ENCODE peak calls at places on chromosomes 5 and 9, in eight cellular contexts. S, A, V, L, Y, H, R and B are unnamed samples.

GRCh38 chr9:126517751-126518261 is 95.9 kb upstream of the LMX1B start:
- DNase-seq in S (no peak), A (no peak), V (no peak), L (no peak), Y (no peak), H (no peak), R (no peak), B (no peak)

GRCh38 chr5:151597749-151598148 is 6.6 kb upstream of the FAT2 start:
- DNase-seq in S (no peak), A (no peak), V (no peak), L (no peak), Y (no peak), H (no peak), R (no peak), B (no peak)

GRCh38 chr5:113249216-113249615 is 185.6 kb downstream of the TSSK1B start:
- DNase-seq in S (no peak), A (peak; percentile 68), V (no peak), L (no peak), Y (no peak), H (no peak), R (no peak), B (no peak)

GRCh38 chr9:79166005-79166404 is 405.8 kb upstream of the TLE4 start:
- DNase-seq in S (peak; percentile 6), A (no peak), V (peak; percentile 20), L (no peak), Y (no peak), H (peak; percentile 37), R (no peak), B (peak; percentile 23)

GRCh38 chr5:154815684-154816247 is 34.6 kb downstream of the FAXDC2 start:
- DNase-seq in S (no peak), A (no peak), V (no peak), L (no peak), Y (no peak), H (no peak), R (no peak), B (no peak)

GRCh38 chr5:181204561-181205401 is at the start of gene TRIM7:
- DNase-seq in S (peak; percentile 60), A (peak; percentile 34), V (peak; percentile 79), L (no peak), Y (no peak), H (no peak), R (no peak), B (peak; percentile 74)

GRCh38 chr9:75130621-75131020 is 42.3 kb downstream of the OSTF1 start:
- DNase-seq in S (no peak), A (peak; percentile 26), V (no peak), L (no peak), Y (no peak), H (no peak), R (no peak), B (no peak)

GRCh38 chr5:170603578-170604565 is 100.1 kb downstream of the KCNIP1 start:
- DNase-seq in S (peak; percentile 60), A (peak; percentile 48), V (peak; percentile 25), L (peak; percentile 4), Y (peak; percentile 67), H (no peak), R (peak; percentile 79), B (peak; percentile 24)

GRCh38 chr5:124744170-124744911 is 2.1 kb downstream of the ZNF608 start:
- DNase-seq in S (no peak), A (peak; percentile 61), V (peak; percentile 38), L (no peak), Y (no peak), H (no peak), R (no peak), B (peak; percentile 52)

GRCh38 chr9:124857533-124858162 is 4.1 kb downstream of the RPL35 start:
- DNase-seq in S (no peak), A (no peak), V (no peak), L (no peak), Y (no peak), H (no peak), R (no peak), B (no peak)

GRCh38 chr9:95771556-95772280 is 103.8 kb upstream of the ERCC6L2 start:
- DNase-seq in S (no peak), A (peak; percentile 82), V (no peak), L (no peak), Y (no peak), H (no peak), R (no peak), B (no peak)

GRCh38 chr9:97985058-97985861 is 2.1 kb downstream of the ANP32B start:
- DNase-seq in S (peak; percentile 54), A (peak; percentile 47), V (peak; percentile 38), L (no peak), Y (peak; percentile 32), H (no peak), R (peak; percentile 41), B (peak; percentile 55)

GRCh38 chr9:138049085-138049778 is 171.7 kb downstream of the CACNA1B start:
- DNase-seq in S (no peak), A (no peak), V (no peak), L (no peak), Y (no peak), H (no peak), R (no peak), B (no peak)

GRCh38 chr5:44665101-44665701 is 143.5 kb upstream of the MRPS30 start:
- DNase-seq in S (peak; percentile 6), A (peak; percentile 51), V (peak; percentile 92), L (no peak), Y (no peak), H (peak; percentile 34), R (no peak), B (peak; percentile 96)

GRCh38 chr9:76107487-76107886 is 217.0 kb downstream of the PCSK5 start:
- DNase-seq in S (no peak), A (no peak), V (no peak), L (no peak), Y (no peak), H (no peak), R (no peak), B (no peak)

GRCh38 chr5:179413711-179414458 is 68.6 kb upstream of the ADAMTS2 start:
- DNase-seq in S (no peak), A (no peak), V (no peak), L (no peak), Y (no peak), H (no peak), R (no peak), B (no peak)

GRCh38 chr5:88836195-88836838 is 46.7 kb downstream of the MEF2C start:
- DNase-seq in S (no peak), A (peak; percentile 17), V (no peak), L (no peak), Y (no peak), H (peak; percentile 12), R (no peak), B (peak; percentile 8)

GRCh38 chr9:98168952-98169488 is 23.4 kb downstream of the CORO2A start:
- DNase-seq in S (peak; percentile 75), A (peak; percentile 22), V (peak; percentile 65), L (no peak), Y (peak; percentile 19), H (no peak), R (peak; percentile 80), B (peak; percentile 70)

GRCh38 chr5:40781843-40782409 is 16.2 kb downstream of the PRKAA1 start:
- DNase-seq in S (no peak), A (peak; percentile 83), V (no peak), L (peak; percentile 52), Y (no peak), H (no peak), R (no peak), B (no peak)

GRCh38 chr9:127985011-127985410 is 4.2 kb upstream of the EEIG1 start:
- DNase-seq in S (no peak), A (no peak), V (no peak), L (no peak), Y (no peak), H (no peak), R (no peak), B (no peak)

GRCh38 chr9:116208417-116209232 is 55.0 kb downstream of the PAPPA start:
- DNase-seq in S (peak; percentile 74), A (peak; percentile 64), V (peak; percentile 41), L (no peak), Y (no peak), H (no peak), R (no peak), B (peak; percentile 51)

GRCh38 chr9:80305136-80305535 is 733.4 kb downstream of the TLE4 start:
- DNase-seq in S (no peak), A (no peak), V (no peak), L (no peak), Y (no peak), H (no peak), R (no peak), B (no peak)

GRCh38 chr9:107142896-107143603 is 140.0 kb upstream of the RAD23B start:
- DNase-seq in S (no peak), A (peak; percentile 9), V (peak; percentile 26), L (no peak), Y (no peak), H (no peak), R (no peak), B (peak; percentile 16)

GRCh38 chr9:127987103-127987614 is 6.4 kb upstream of the EEIG1 start:
- DNase-seq in S (peak; percentile 90), A (no peak), V (peak; percentile 66), L (no peak), Y (no peak), H (no peak), R (no peak), B (peak; percentile 63)

GRCh38 chr9:80556631-80557030 is 984.9 kb downstream of the TLE4 start:
- DNase-seq in S (peak; percentile 18), A (peak; percentile 77), V (peak; percentile 51), L (no peak), Y (no peak), H (no peak), R (no peak), B (peak; percentile 23)

GRCh38 chr9:93184439-93185221 is 691 bp downstream of the WNK2 start:
- DNase-seq in S (no peak), A (no peak), V (no peak), L (no peak), Y (no peak), H (no peak), R (no peak), B (peak; percentile 2)

GRCh38 chr5:43303242-43303641 is 10.0 kb downstream of the HMGCS1 start:
- DNase-seq in S (no peak), A (no peak), V (no peak), L (no peak), Y (no peak), H (no peak), R (no peak), B (no peak)

GRCh38 chr5:2704806-2705645 is 46.5 kb downstream of the IRX2 start:
- DNase-seq in S (no peak), A (no peak), V (no peak), L (no peak), Y (no peak), H (no peak), R (no peak), B (no peak)

GRCh38 chr9:25481377-25481776 is 196.9 kb downstream of the TUSC1 start:
- DNase-seq in S (no peak), A (no peak), V (no peak), L (no peak), Y (no peak), H (no peak), R (no peak), B (no peak)

GRCh38 chr5:1436036-1436435 is 9.2 kb downstream of the SLC6A3 start:
- DNase-seq in S (no peak), A (no peak), V (no peak), L (no peak), Y (no peak), H (no peak), R (no peak), B (no peak)

GRCh38 chr5:159402328-159402727 is 72.0 kb upstream of the IL12B start:
- DNase-seq in S (no peak), A (no peak), V (peak; percentile 16), L (no peak), Y (no peak), H (no peak), R (no peak), B (peak; percentile 2)

GRCh38 chr5:73823508-73823925 is 197.5 kb downstream of the ARHGEF28 start:
- DNase-seq in S (peak; percentile 28), A (no peak), V (no peak), L (no peak), Y (no peak), H (no peak), R (no peak), B (peak; percentile 57)

GRCh38 chr9:100575765-100576368 is 2.0 kb upstream of the CAVIN4 start:
- DNase-seq in S (peak; percentile 72), A (peak; percentile 52), V (peak; percentile 40), L (no peak), Y (no peak), H (peak; percentile 47), R (no peak), B (peak; percentile 64)